ENCODE peak calls at places on chromosomes 4 and X, in ten cellular contexts. Z, M, T, S, J, U, H, Y, E and F are unnamed samples.

GRCh38 chr4:95910749-95911148 is 70.9 kb downstream of the PDHA2 start:
- DNase-seq in S (no peak), M (no peak), J (no peak), Y (no peak), H (no peak), U (no peak), Z (no peak), T (no peak), E (no peak), F (no peak)

GRCh38 chr4:10107111-10108091 is 9.2 kb downstream of the WDR1 start:
- DNase-seq in Y (no peak), U (no peak), T (no peak), E (no peak), Z (peak; percentile 24), M (peak; percentile 71), H (no peak), S (no peak), J (peak; percentile 62), F (no peak)

GRCh38 chrX:68252664-68253063 is 180.6 kb downstream of the OPHN1 start:
- DNase-seq in H (peak; percentile 68), J (no peak), Z (no peak), S (no peak), T (no peak), E (no peak), Y (no peak), M (no peak), U (no peak), F (no peak)

GRCh38 chr4:14532436-14532835 is 469.8 kb upstream of the CPEB2 start:
- DNase-seq in J (no peak), H (no peak), E (no peak), Z (no peak), T (no peak), Y (no peak), S (no peak), M (no peak), U (no peak), F (no peak)

GRCh38 chr4:42331914-42332368 is 65.3 kb upstream of the SHISA3 start:
- DNase-seq in M (peak; percentile 65), Z (no peak), J (no peak), Y (no peak), H (peak; percentile 88), S (no peak), T (no peak), E (no peak), U (peak; percentile 39), F (no peak)

GRCh38 chrX:45324941-45325340 is 124.3 kb upstream of the DIPK2B start:
- DNase-seq in E (no peak), Y (no peak), S (no peak), M (no peak), Z (no peak), H (peak; percentile 71), J (no peak), U (no peak), T (no peak), F (no peak)

GRCh38 chr4:153152453-153153338 is 51.5 kb upstream of the TRIM2 start:
- DNase-seq in J (no peak), Z (no peak), T (no peak), S (peak; percentile 33), H (peak; percentile 40), Y (peak; percentile 49), E (peak; percentile 87), M (no peak), U (no peak), F (peak; percentile 57)

GRCh38 chr4:152850377-152850776 is 70.6 kb downstream of the ARFIP1 start:
- DNase-seq in M (no peak), J (peak; percentile 58), Y (no peak), H (no peak), T (peak; percentile 50), U (peak; percentile 42), S (no peak), Z (peak; percentile 23), E (no peak), F (no peak)

GRCh38 chrX:49103637-49104036 is 19.9 kb downstream of the GPKOW start:
- DNase-seq in Z (no peak), T (no peak), S (no peak), E (no peak), H (no peak), U (no peak), M (no peak), Y (no peak), J (no peak), F (no peak)

GRCh38 chr4:26558166-26558895 is 25.6 kb upstream of the TBC1D19 start:
- DNase-seq in J (no peak), H (no peak), Y (no peak), S (no peak), M (no peak), U (no peak), E (no peak), T (no peak), Z (no peak), F (no peak)

GRCh38 chr4:72375050-72375736 is 193.8 kb downstream of the ADAMTS3 start:
- DNase-seq in E (no peak), M (no peak), Y (no peak), J (no peak), Z (no peak), U (no peak), S (no peak), H (no peak), T (peak; percentile 59), F (peak; percentile 50)

GRCh38 chr4:187444061-187444460 is 551.5 kb upstream of the ZFP42 start:
- DNase-seq in E (no peak), S (no peak), T (no peak), J (no peak), H (no peak), Y (no peak), M (no peak), Z (no peak), U (no peak), F (no peak)

GRCh38 chr4:81756973-81757372 is 285.3 kb upstream of the RASGEF1B start:
- DNase-seq in J (no peak), Z (no peak), H (no peak), T (no peak), M (no peak), U (no peak), E (no peak), Y (no peak), S (no peak), F (peak; percentile 60)

DNA sequence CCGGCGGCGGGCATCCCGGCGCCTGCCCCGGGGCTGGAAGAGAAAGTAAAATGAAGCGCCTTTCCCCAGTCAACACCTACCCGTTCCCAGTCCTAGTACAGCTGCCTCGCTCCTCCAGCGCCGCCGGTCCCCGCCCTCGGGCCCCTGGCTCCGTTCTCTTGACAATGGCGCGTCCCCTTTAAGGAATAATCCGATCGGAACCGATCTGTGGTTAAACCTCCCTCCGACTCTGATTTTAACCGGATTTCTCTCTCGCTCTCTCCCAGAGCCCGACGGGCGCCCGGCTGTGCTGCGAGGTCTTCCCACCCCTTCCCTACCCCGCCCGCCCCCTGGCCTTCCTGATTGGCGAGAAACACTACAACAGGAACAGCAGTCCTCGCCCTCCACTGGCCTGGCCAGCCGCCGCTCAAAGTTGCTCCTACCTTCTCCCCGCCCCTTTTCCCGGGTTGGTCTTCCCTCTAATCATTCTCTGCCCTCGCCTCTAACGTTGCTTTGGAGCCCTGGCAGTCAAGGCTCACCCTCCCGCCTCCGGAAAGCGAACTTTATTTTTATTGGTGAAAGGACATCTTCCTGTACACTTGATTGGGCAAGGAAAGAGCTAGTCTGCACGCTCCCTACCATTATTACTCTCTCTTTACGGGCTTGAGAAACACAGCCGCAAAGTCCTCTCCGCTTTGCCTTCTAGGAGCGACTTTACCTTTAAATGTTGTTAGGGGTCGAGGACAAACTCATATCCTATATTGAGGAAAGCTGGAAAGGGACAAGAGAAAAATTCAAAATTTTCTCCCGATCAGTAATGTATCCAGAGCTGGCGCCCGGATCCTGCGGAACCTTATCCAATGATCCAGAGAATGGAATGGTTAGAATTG is at the start of gene FRYL:
- DNase-seq in Y (peak; percentile 99), E (peak; percentile 100), T (peak; percentile 99), Z (peak; percentile 100), H (peak; percentile 100), S (peak; percentile 61), M (peak; percentile 100), J (peak; percentile 100), U (peak; percentile 100), F (peak; percentile 99)
- TF ChIP-seq POLR2A in Y (peak; percentile 34), E (no peak), T (peak; percentile 63), Z (peak; percentile 49), H (peak; percentile 48), S (peak; percentile 83), M (peak; percentile 64), J (no peak), U (no peak), F (peak; percentile 63)

GRCh38 chr4:44817905-44818304 is 91.5 kb upstream of the GNPDA2 start:
- DNase-seq in S (no peak), J (no peak), T (no peak), U (no peak), Z (no peak), E (no peak), M (no peak), Y (no peak), H (no peak), F (no peak)
- TF ChIP-seq POLR2A in S (no peak), J (no peak), T (no peak), U (no peak), Z (no peak), E (no peak), M (no peak), Y (no peak), H (no peak), F (no peak)

GRCh38 chr4:126799971-126800722 is 832.6 kb upstream of the INTU start:
- DNase-seq in S (no peak), Y (no peak), E (no peak), J (no peak), Z (no peak), M (no peak), T (no peak), U (no peak), H (peak; percentile 29), F (no peak)
- TF ChIP-seq POLR2A in S (no peak), Y (no peak), E (no peak), J (no peak), Z (no peak), M (no peak), T (no peak), U (no peak), H (no peak), F (no peak)

GRCh38 chr4:114598191-114599121 is at the start of gene UGT8:
- DNase-seq in Z (no peak), U (peak; percentile 25), J (no peak), M (no peak), T (peak; percentile 30), H (peak; percentile 11), E (no peak), Y (peak; percentile 85), S (peak; percentile 25), F (no peak)
- TF ChIP-seq POLR2A in Z (no peak), U (no peak), J (no peak), M (no peak), T (no peak), H (no peak), E (no peak), Y (peak; percentile 51), S (no peak), F (no peak)

DNA sequence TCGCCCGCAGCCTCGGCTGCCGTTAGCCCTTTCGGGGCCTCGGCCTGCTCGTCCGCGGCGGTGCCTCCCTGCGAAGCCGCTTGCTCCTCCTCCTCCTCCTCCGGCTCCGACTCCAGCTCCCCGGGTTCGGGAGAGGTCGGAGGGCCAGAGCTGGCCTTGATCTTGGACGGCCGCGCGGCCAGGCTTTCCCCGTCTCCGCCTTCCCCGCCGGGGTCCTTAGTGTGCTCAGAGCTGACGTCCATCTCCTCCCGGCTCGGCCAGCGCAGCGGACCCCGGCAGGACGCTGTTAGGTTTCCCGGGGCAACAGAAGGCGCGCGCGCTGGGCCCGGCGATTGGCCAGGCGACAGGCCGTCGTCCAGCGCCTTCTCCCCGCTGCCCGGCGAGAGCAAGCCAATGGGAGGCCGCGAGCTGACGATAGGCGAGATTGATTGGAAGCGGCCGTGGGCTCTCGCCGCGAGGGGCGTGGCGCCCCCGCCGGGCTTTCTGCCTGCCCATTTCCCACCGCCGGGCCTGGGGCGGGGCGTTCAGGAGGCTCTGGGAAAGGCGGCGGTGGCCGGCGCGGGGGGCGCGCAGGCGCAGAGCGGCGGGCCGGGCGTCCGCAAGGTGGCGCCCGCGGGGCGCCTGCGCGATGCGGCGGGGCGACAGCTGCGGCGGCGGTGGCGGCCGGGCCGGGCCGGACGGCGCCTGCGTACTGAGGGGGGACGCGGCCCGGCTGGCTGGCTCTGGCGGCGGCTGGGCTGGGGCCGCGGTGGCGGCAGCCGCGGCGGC is at the start of gene TADA2B:
- DNase-seq in H (peak; percentile 98), J (peak; percentile 97), Z (peak; percentile 95), M (peak; percentile 99), E (peak; percentile 99), T (peak; percentile 96), S (peak; percentile 99), Y (peak; percentile 97), U (peak; percentile 98), F (peak; percentile 98)
- TF ChIP-seq POLR2A in H (no peak), J (no peak), Z (no peak), M (no peak), E (no peak), T (no peak), S (no peak), Y (no peak), U (no peak), F (no peak)